ENCODE peak calls at places on chromosomes 6 and 20, in eight cellular contexts. One of them, this sample, is unnamed.

GRCh38 chr20:37407573-37408002 is 61.6 kb downstream of the SRC start:
- DNase-seq in CD8-positive, alpha-beta T cell: no peak
- DNase-seq in mammary epithelial cell: no peak
- DNase-seq in endodermal cell: peak; percentile 70
- DNase-seq in right atrium auricular region: no peak
- DNase-seq in HepG2: peak; percentile 43
- DNase-seq in breast epithelium: peak; percentile 65
- DNase-seq in cardiac muscle cell: peak; percentile 40
- DNase-seq in this sample: no peak

GRCh38 chr6:85015396-85015990 is 251.1 kb upstream of the TBX18 start:
- DNase-seq in CD8-positive, alpha-beta T cell: no peak
- DNase-seq in breast epithelium: no peak
- DNase-seq in endodermal cell: peak; percentile 92
- DNase-seq in HepG2: peak; percentile 26
- DNase-seq in cardiac muscle cell: peak; percentile 89
- DNase-seq in mammary epithelial cell: no peak
- DNase-seq in right atrium auricular region: peak; percentile 73
- DNase-seq in this sample: peak; percentile 25

GRCh38 chr6:67933278-67933677 is 701.8 kb upstream of the ADGRB3 start:
- DNase-seq in breast epithelium: no peak
- DNase-seq in HepG2: no peak
- DNase-seq in mammary epithelial cell: no peak
- DNase-seq in right atrium auricular region: no peak
- DNase-seq in endodermal cell: peak; percentile 69
- DNase-seq in CD8-positive, alpha-beta T cell: no peak
- DNase-seq in cardiac muscle cell: no peak
- DNase-seq in this sample: no peak

GRCh38 chr6:136983692-136984091 is 61.1 kb downstream of the IL20RA start:
- DNase-seq in HepG2: no peak
- DNase-seq in mammary epithelial cell: no peak
- DNase-seq in endodermal cell: no peak
- DNase-seq in right atrium auricular region: no peak
- DNase-seq in breast epithelium: no peak
- DNase-seq in cardiac muscle cell: no peak
- DNase-seq in CD8-positive, alpha-beta T cell: no peak
- DNase-seq in this sample: no peak

GRCh38 chr20:25195962-25196700 is 619 bp downstream of the ENTPD6 start:
- DNase-seq in right atrium auricular region: no peak
- DNase-seq in breast epithelium: peak; percentile 56
- DNase-seq in CD8-positive, alpha-beta T cell: peak; percentile 10
- DNase-seq in cardiac muscle cell: no peak
- DNase-seq in HepG2: peak; percentile 42
- DNase-seq in endodermal cell: peak; percentile 84
- DNase-seq in mammary epithelial cell: peak; percentile 66
- DNase-seq in this sample: peak; percentile 68

GRCh38 chr20:64058536-64058935 is 4.5 kb upstream of the TCEA2 start:
- DNase-seq in endodermal cell: no peak
- DNase-seq in mammary epithelial cell: no peak
- DNase-seq in HepG2: no peak
- DNase-seq in right atrium auricular region: no peak
- DNase-seq in breast epithelium: no peak
- DNase-seq in cardiac muscle cell: no peak
- DNase-seq in CD8-positive, alpha-beta T cell: no peak
- DNase-seq in this sample: no peak

GRCh38 chr6:14664616-14665315 is 547.2 kb downstream of the CD83 start:
- DNase-seq in mammary epithelial cell: no peak
- DNase-seq in endodermal cell: peak; percentile 62
- DNase-seq in right atrium auricular region: no peak
- DNase-seq in breast epithelium: no peak
- DNase-seq in cardiac muscle cell: no peak
- DNase-seq in HepG2: no peak
- DNase-seq in CD8-positive, alpha-beta T cell: no peak
- DNase-seq in this sample: no peak

GRCh38 chr6:47134476-47135189 is 92.5 kb upstream of the ADGRF1 start:
- DNase-seq in CD8-positive, alpha-beta T cell: no peak
- DNase-seq in breast epithelium: no peak
- DNase-seq in right atrium auricular region: no peak
- DNase-seq in mammary epithelial cell: peak; percentile 94
- DNase-seq in endodermal cell: no peak
- DNase-seq in cardiac muscle cell: peak; percentile 93
- DNase-seq in HepG2: peak; percentile 91
- DNase-seq in this sample: no peak

GRCh38 chr20:62088258-62089127 is 22.8 kb upstream of the TAF4 start:
- DNase-seq in cardiac muscle cell: peak; percentile 84
- DNase-seq in right atrium auricular region: no peak
- DNase-seq in HepG2: peak; percentile 80
- DNase-seq in CD8-positive, alpha-beta T cell: no peak
- DNase-seq in breast epithelium: no peak
- DNase-seq in mammary epithelial cell: peak; percentile 78
- DNase-seq in endodermal cell: peak; percentile 63
- DNase-seq in this sample: no peak

GRCh38 chr6:31721351-31722020 is at the start of gene LY6G6C:
- DNase-seq in breast epithelium: no peak
- DNase-seq in endodermal cell: no peak
- DNase-seq in right atrium auricular region: no peak
- DNase-seq in HepG2: no peak
- DNase-seq in mammary epithelial cell: no peak
- DNase-seq in CD8-positive, alpha-beta T cell: no peak
- DNase-seq in cardiac muscle cell: no peak
- DNase-seq in this sample: no peak

GRCh38 chr6:125742024-125742423 is 7.4 kb upstream of the HEY2 start:
- DNase-seq in HepG2: no peak
- DNase-seq in breast epithelium: no peak
- DNase-seq in right atrium auricular region: no peak
- DNase-seq in mammary epithelial cell: no peak
- DNase-seq in endodermal cell: no peak
- DNase-seq in CD8-positive, alpha-beta T cell: no peak
- DNase-seq in cardiac muscle cell: no peak
- DNase-seq in this sample: no peak

GRCh38 chr20:32252189-32252588 is 25.3 kb upstream of the KIF3B start:
- DNase-seq in HepG2: no peak
- DNase-seq in right atrium auricular region: no peak
- DNase-seq in breast epithelium: no peak
- DNase-seq in CD8-positive, alpha-beta T cell: peak; percentile 30
- DNase-seq in mammary epithelial cell: no peak
- DNase-seq in cardiac muscle cell: no peak
- DNase-seq in endodermal cell: no peak
- DNase-seq in this sample: no peak

GRCh38 chr20:2729791-2730190 is 37.2 kb downstream of the EBF4 start:
- DNase-seq in cardiac muscle cell: peak; percentile 53
- DNase-seq in endodermal cell: no peak
- DNase-seq in CD8-positive, alpha-beta T cell: no peak
- DNase-seq in breast epithelium: no peak
- DNase-seq in right atrium auricular region: no peak
- DNase-seq in HepG2: no peak
- DNase-seq in mammary epithelial cell: no peak
- DNase-seq in this sample: no peak

GRCh38 chr20:59560588-59561227 is 43.6 kb upstream of the PHACTR3 start:
- DNase-seq in breast epithelium: no peak
- DNase-seq in right atrium auricular region: no peak
- DNase-seq in CD8-positive, alpha-beta T cell: no peak
- DNase-seq in cardiac muscle cell: peak; percentile 30
- DNase-seq in HepG2: peak; percentile 46
- DNase-seq in mammary epithelial cell: peak; percentile 12
- DNase-seq in endodermal cell: no peak
- DNase-seq in this sample: no peak

GRCh38 chr6:30101423-30101938 is 11.4 kb downstream of the TRIM31 start:
- DNase-seq in CD8-positive, alpha-beta T cell: no peak
- DNase-seq in HepG2: peak; percentile 29
- DNase-seq in right atrium auricular region: no peak
- DNase-seq in breast epithelium: no peak
- DNase-seq in mammary epithelial cell: no peak
- DNase-seq in endodermal cell: no peak
- DNase-seq in cardiac muscle cell: no peak
- DNase-seq in this sample: no peak

GRCh38 chr6:108582618-108583017 is 21.9 kb downstream of the FOXO3 start:
- DNase-seq in mammary epithelial cell: no peak
- DNase-seq in breast epithelium: no peak
- DNase-seq in CD8-positive, alpha-beta T cell: no peak
- DNase-seq in right atrium auricular region: no peak
- DNase-seq in cardiac muscle cell: no peak
- DNase-seq in HepG2: no peak
- DNase-seq in endodermal cell: no peak
- DNase-seq in this sample: no peak

GRCh38 chr6:108580645-108581044 is 19.9 kb downstream of the FOXO3 start:
- DNase-seq in right atrium auricular region: no peak
- DNase-seq in endodermal cell: no peak
- DNase-seq in mammary epithelial cell: no peak
- DNase-seq in HepG2: no peak
- DNase-seq in breast epithelium: no peak
- DNase-seq in cardiac muscle cell: no peak
- DNase-seq in CD8-positive, alpha-beta T cell: no peak
- DNase-seq in this sample: no peak

GRCh38 chr6:108578595-108579038 is 17.9 kb downstream of the FOXO3 start:
- DNase-seq in HepG2: no peak
- DNase-seq in mammary epithelial cell: no peak
- DNase-seq in CD8-positive, alpha-beta T cell: no peak
- DNase-seq in right atrium auricular region: no peak
- DNase-seq in breast epithelium: no peak
- DNase-seq in cardiac muscle cell: peak; percentile 63
- DNase-seq in endodermal cell: no peak
- DNase-seq in this sample: no peak

GRCh38 chr6:108581932-108582500 is 21.3 kb downstream of the FOXO3 start:
- DNase-seq in endodermal cell: no peak
- DNase-seq in breast epithelium: no peak
- DNase-seq in HepG2: no peak
- DNase-seq in cardiac muscle cell: no peak
- DNase-seq in right atrium auricular region: no peak
- DNase-seq in CD8-positive, alpha-beta T cell: no peak
- DNase-seq in mammary epithelial cell: no peak
- DNase-seq in this sample: no peak

GRCh38 chr6:108581237-108581931 is 20.7 kb downstream of the FOXO3 start:
- DNase-seq in mammary epithelial cell: peak; percentile 77
- DNase-seq in endodermal cell: no peak
- DNase-seq in breast epithelium: no peak
- DNase-seq in right atrium auricular region: no peak
- DNase-seq in cardiac muscle cell: peak; percentile 97
- DNase-seq in CD8-positive, alpha-beta T cell: no peak
- DNase-seq in HepG2: no peak
- DNase-seq in this sample: no peak
- H3K4me3 ChIP-seq in mammary epithelial cell: peak overlapping the region; percentile 33
- H3K4me3 ChIP-seq in endodermal cell: no peak overlapping the region
- H3K4me3 ChIP-seq in breast epithelium: peak overlapping the region; percentile 37
- H3K4me3 ChIP-seq in right atrium auricular region: no peak overlapping the region
- H3K4me3 ChIP-seq in cardiac muscle cell: no peak overlapping the region
- H3K4me3 ChIP-seq in CD8-positive, alpha-beta T cell: no peak overlapping the region
- H3K4me3 ChIP-seq in HepG2: no peak overlapping the region
- H3K4me3 ChIP-seq in this sample: no peak overlapping the region

DNA sequence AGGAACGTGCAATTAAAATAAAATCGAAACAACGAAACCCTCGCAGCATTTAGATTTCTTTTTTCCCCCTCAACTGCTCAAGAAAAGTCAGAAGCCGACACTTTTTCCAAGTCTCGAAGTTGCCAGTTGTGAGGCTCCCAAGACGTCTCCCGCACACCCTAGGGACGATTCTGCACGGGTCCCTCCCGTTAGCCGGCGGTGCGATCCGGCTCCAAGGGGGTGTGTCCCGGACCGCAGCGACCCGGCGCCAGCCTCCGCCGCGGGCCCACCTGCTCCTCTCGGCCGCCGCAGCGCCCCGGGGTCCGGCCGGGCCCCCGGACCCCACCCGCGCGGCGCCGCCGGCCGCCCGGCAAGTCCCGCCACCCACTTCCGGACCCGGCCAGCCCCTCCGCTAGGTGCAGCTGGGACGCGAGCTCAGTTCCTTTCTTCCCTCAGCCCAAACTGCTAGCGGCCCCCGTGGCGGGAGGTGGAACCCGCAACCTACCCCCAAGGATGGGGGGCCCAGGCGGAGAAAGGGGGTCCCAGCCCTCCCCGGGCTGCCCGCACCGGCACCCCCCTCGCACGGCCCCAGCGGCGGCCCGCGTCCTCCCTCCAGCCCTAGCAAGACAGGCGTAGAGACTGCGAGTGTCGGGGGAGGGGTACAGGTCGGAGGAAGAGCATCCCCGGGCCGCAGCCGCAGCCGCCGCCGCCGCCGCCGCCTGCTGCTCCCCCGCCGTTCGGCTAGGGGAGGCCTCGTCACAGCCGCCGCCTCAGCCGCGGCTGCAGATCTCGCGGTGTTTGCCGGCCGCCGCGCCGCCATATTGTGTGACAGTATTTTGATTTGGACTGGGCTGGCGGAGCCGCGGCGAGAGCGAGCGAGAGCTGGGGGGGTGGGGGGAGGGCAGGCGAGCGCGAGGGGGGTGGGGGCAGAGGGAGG is 514 bp upstream of the TAB2 start:
- DNase-seq in endodermal cell: peak; percentile 96
- DNase-seq in mammary epithelial cell: peak; percentile 91
- DNase-seq in breast epithelium: peak; percentile 87
- DNase-seq in HepG2: peak; percentile 89
- DNase-seq in CD8-positive, alpha-beta T cell: peak; percentile 87
- DNase-seq in right atrium auricular region: peak; percentile 88
- DNase-seq in cardiac muscle cell: peak; percentile 97
- DNase-seq in this sample: peak; percentile 93
- TF ChIP-seq CTCF in endodermal cell: peak; percentile 20
- TF ChIP-seq CTCF in mammary epithelial cell: no peak
- TF ChIP-seq CTCF in breast epithelium: peak; percentile 28
- TF ChIP-seq CTCF in HepG2: peak; percentile 26
- TF ChIP-seq CTCF in CD8-positive, alpha-beta T cell: no peak
- TF ChIP-seq CTCF in right atrium auricular region: no peak
- TF ChIP-seq CTCF in cardiac muscle cell: no peak
- TF ChIP-seq CTCF in this sample: peak; percentile 28

GRCh38 chr6:111774346-111774703 is 98.9 kb downstream of the FYN start:
- DNase-seq in mammary epithelial cell: no peak
- DNase-seq in right atrium auricular region: no peak
- DNase-seq in endodermal cell: no peak
- DNase-seq in cardiac muscle cell: peak; percentile 53
- DNase-seq in HepG2: no peak
- DNase-seq in breast epithelium: no peak
- DNase-seq in CD8-positive, alpha-beta T cell: no peak
- DNase-seq in this sample: no peak

GRCh38 chr6:111776236-111777189 is 96.7 kb downstream of the FYN start:
- DNase-seq in endodermal cell: no peak
- DNase-seq in HepG2: no peak
- DNase-seq in right atrium auricular region: no peak
- DNase-seq in breast epithelium: no peak
- DNase-seq in CD8-positive, alpha-beta T cell: no peak
- DNase-seq in mammary epithelial cell: no peak
- DNase-seq in cardiac muscle cell: no peak
- DNase-seq in this sample: no peak

GRCh38 chr6:111777357-111777756 is 95.9 kb downstream of the FYN start:
- DNase-seq in right atrium auricular region: no peak
- DNase-seq in breast epithelium: no peak
- DNase-seq in endodermal cell: no peak
- DNase-seq in mammary epithelial cell: no peak
- DNase-seq in CD8-positive, alpha-beta T cell: peak; percentile 31
- DNase-seq in HepG2: no peak
- DNase-seq in cardiac muscle cell: no peak
- DNase-seq in this sample: no peak

GRCh38 chr6:111773501-111774345 is 99.5 kb downstream of the FYN start:
- DNase-seq in right atrium auricular region: no peak
- DNase-seq in endodermal cell: no peak
- DNase-seq in breast epithelium: no peak
- DNase-seq in CD8-positive, alpha-beta T cell: no peak
- DNase-seq in mammary epithelial cell: no peak
- DNase-seq in HepG2: no peak
- DNase-seq in cardiac muscle cell: no peak
- DNase-seq in this sample: no peak

GRCh38 chr6:111775145-111775936 is 97.9 kb downstream of the FYN start:
- DNase-seq in breast epithelium: no peak
- DNase-seq in endodermal cell: no peak
- DNase-seq in cardiac muscle cell: peak; percentile 34
- DNase-seq in CD8-positive, alpha-beta T cell: no peak
- DNase-seq in right atrium auricular region: no peak
- DNase-seq in HepG2: no peak
- DNase-seq in mammary epithelial cell: no peak
- DNase-seq in this sample: no peak
- H3K4me1 ChIP-seq in breast epithelium: no peaks in the 10 kb centered on the region
- H3K4me1 ChIP-seq in endodermal cell: peaks cover 35% of the 10 kb centered on the region
- H3K4me1 ChIP-seq in cardiac muscle cell: no peaks in the 10 kb centered on the region
- H3K4me1 ChIP-seq in CD8-positive, alpha-beta T cell: peaks cover 81% of the 10 kb centered on the region
- H3K4me1 ChIP-seq in right atrium auricular region: no peaks in the 10 kb centered on the region
- H3K4me1 ChIP-seq in HepG2: no peaks in the 10 kb centered on the region
- H3K4me1 ChIP-seq in mammary epithelial cell: no peaks in the 10 kb centered on the region
- H3K4me1 ChIP-seq in this sample: no peaks in the 10 kb centered on the region

GRCh38 chr6:44297063-44298038 is 15.8 kb downstream of the AARS2 start:
- DNase-seq in HepG2: no peak
- DNase-seq in mammary epithelial cell: peak; percentile 21
- DNase-seq in cardiac muscle cell: peak; percentile 49
- DNase-seq in endodermal cell: peak; percentile 85
- DNase-seq in CD8-positive, alpha-beta T cell: peak; percentile 50
- DNase-seq in breast epithelium: no peak
- DNase-seq in right atrium auricular region: no peak
- DNase-seq in this sample: no peak
- H3K4me3 ChIP-seq in HepG2: peak overlapping the region; percentile 39
- H3K4me3 ChIP-seq in mammary epithelial cell: no peak overlapping the region
- H3K4me3 ChIP-seq in cardiac muscle cell: peak overlapping the region; percentile 73
- H3K4me3 ChIP-seq in endodermal cell: peak overlapping the region; percentile 81
- H3K4me3 ChIP-seq in CD8-positive, alpha-beta T cell: peak overlapping the region; percentile 42
- H3K4me3 ChIP-seq in breast epithelium: peak overlapping the region; percentile 75
- H3K4me3 ChIP-seq in right atrium auricular region: peak overlapping the region; percentile 55
- H3K4me3 ChIP-seq in this sample: no peak overlapping the region

This sample was measured in body of pancreas.